ENCODE peak calls at places on chromosomes 2 and 18, in ten cellular contexts. W is MM.1S; O is activated CD8-positive, alpha-beta memory T cell treated with anti-CD3 and anti-CD28 coated beads for 48 hours; H is HCEC 1CT; K is bronchial epithelial cell; E is T-cell; J is A172; M is NCI-H524; I is lung; A is effector memory CD8-positive, alpha-beta T cell. F is an unnamed sample.

GRCh38 chr2:169141713-169142352 is 72.5 kb downstream of the DHRS9 start:
- DNase-seq in W (peak; percentile 44), O (peak; percentile 48), H (peak; percentile 51), K (peak; percentile 64), E (peak; percentile 55), J (peak; percentile 74), M (peak; percentile 14), I (peak; percentile 60), A (peak; percentile 62), F (peak; percentile 57)

GRCh38 chr2:207337234-207338219 is 171.8 kb upstream of the KLF7 start:
- DNase-seq in W (peak; percentile 77), O (no peak), H (peak; percentile 52), K (peak; percentile 100), E (no peak), J (peak; percentile 98), M (no peak), I (no peak), A (no peak), F (no peak)

GRCh38 chr2:128724994-128725393 is 406.3 kb upstream of the HS6ST1 start:
- DNase-seq in W (no peak), O (no peak), H (no peak), K (no peak), E (no peak), J (no peak), M (no peak), I (no peak), A (no peak), F (no peak)

GRCh38 chr18:76056467-76057194 is 438.4 kb downstream of the ZNF516 start:
- DNase-seq in W (no peak), O (no peak), H (no peak), K (no peak), E (no peak), J (no peak), M (no peak), I (peak; percentile 38), A (no peak), F (no peak)

GRCh38 chr2:144935736-144936135 is 415.8 kb upstream of the ZEB2 start:
- DNase-seq in W (no peak), O (no peak), H (no peak), K (no peak), E (no peak), J (no peak), M (no peak), I (no peak), A (no peak), F (no peak)

GRCh38 chr2:43251171-43251731 is 24.8 kb upstream of the ZFP36L2 start:
- DNase-seq in W (no peak), O (no peak), H (peak; percentile 56), K (peak; percentile 70), E (no peak), J (no peak), M (no peak), I (no peak), A (no peak), F (peak; percentile 65)

GRCh38 chr2:169077674-169078240 is 8.4 kb downstream of the DHRS9 start:
- DNase-seq in W (no peak), O (no peak), H (no peak), K (no peak), E (no peak), J (no peak), M (no peak), I (no peak), A (no peak), F (no peak)

GRCh38 chr18:22473366-22473765 is 55.7 kb upstream of the CTAGE1 start:
- DNase-seq in W (no peak), O (no peak), H (no peak), K (no peak), E (no peak), J (peak; percentile 8), M (no peak), I (no peak), A (no peak), F (peak; percentile 12)

GRCh38 chr2:136025057-136025973 is 39.9 kb upstream of the DARS1 start:
- DNase-seq in W (no peak), O (no peak), H (no peak), K (peak; percentile 59), E (no peak), J (no peak), M (peak; percentile 31), I (peak; percentile 54), A (no peak), F (no peak)

GRCh38 chr2:152370783-152371182 is 35.8 kb downstream of the FMNL2 start:
- DNase-seq in W (no peak), O (no peak), H (no peak), K (no peak), E (no peak), J (no peak), M (no peak), I (no peak), A (no peak), F (no peak)

GRCh38 chr2:215421859-215422461 is 13.9 kb downstream of the FN1 start:
- DNase-seq in W (no peak), O (no peak), H (no peak), K (no peak), E (no peak), J (no peak), M (no peak), I (no peak), A (no peak), F (no peak)

GRCh38 chr2:130375291-130376266 is 19.7 kb downstream of the PTPN18 start:
- DNase-seq in W (no peak), O (no peak), H (no peak), K (no peak), E (no peak), J (no peak), M (no peak), I (no peak), A (no peak), F (no peak)

GRCh38 chr2:44361330-44362206 is at the start of the genes CAMKMT and PREPL:
- DNase-seq in W (peak; percentile 97), O (peak; percentile 95), H (peak; percentile 99), K (peak; percentile 89), E (peak; percentile 98), J (peak; percentile 94), M (peak; percentile 97), I (peak; percentile 99), A (peak; percentile 98), F (peak; percentile 97)

GRCh38 chr18:49876536-49876935 is 63.2 kb upstream of the ACAA2 start:
- DNase-seq in W (no peak), O (no peak), H (no peak), K (no peak), E (no peak), J (no peak), M (no peak), I (no peak), A (no peak), F (no peak)

GRCh38 chr18:35041752-35042379 is 653 bp downstream of the MAPRE2 start:
- DNase-seq in W (peak; percentile 13), O (no peak), H (no peak), K (peak; percentile 15), E (no peak), J (peak; percentile 26), M (peak; percentile 34), I (no peak), A (peak; percentile 15), F (no peak)

GRCh38 chr2:101241158-101241557 is 11.5 kb upstream of the CNOT11 start:
- DNase-seq in W (no peak), O (no peak), H (no peak), K (no peak), E (no peak), J (no peak), M (no peak), I (no peak), A (no peak), F (no peak)